ENCODE peak calls at places on chromosomes 13 and 19, in nine cellular contexts. One of them, this sample, is unnamed.

GRCh38 chr13:94464771-94465170 is 14.7 kb downstream of the DCT start:
- DNase-seq in fibroblast of mammary gland: peak; percentile 5
- DNase-seq in ovary: no peak
- DNase-seq in activated gamma-delta T cell treated with Interleukin-2 at 50 U/mL for 16 hours: no peak
- DNase-seq in endothelial cell of umbilical vein: no peak
- DNase-seq in mucosa of descending colon: no peak
- DNase-seq in omental fat pad: no peak
- DNase-seq in activated T-helper 1 cell treated with Interleukin-2 at 50 U/mL for 16 hours: no peak
- DNase-seq in renal cortical epithelial cell: no peak
- DNase-seq in this sample: peak; percentile 58

GRCh38 chr19:10602330-10603083 is 15.4 kb upstream of the AP1M2 start:
- DNase-seq in fibroblast of mammary gland: peak; percentile 45
- DNase-seq in ovary: peak; percentile 85
- DNase-seq in activated gamma-delta T cell treated with Interleukin-2 at 50 U/mL for 16 hours: peak; percentile 88
- DNase-seq in endothelial cell of umbilical vein: peak; percentile 83
- DNase-seq in mucosa of descending colon: peak; percentile 91
- DNase-seq in omental fat pad: peak; percentile 52
- DNase-seq in activated T-helper 1 cell treated with Interleukin-2 at 50 U/mL for 16 hours: peak; percentile 83
- DNase-seq in renal cortical epithelial cell: no peak
- DNase-seq in this sample: peak; percentile 89

GRCh38 chr19:3556978-3557460 is 367 bp downstream of the MFSD12 start:
- DNase-seq in fibroblast of mammary gland: no peak
- DNase-seq in ovary: no peak
- DNase-seq in activated gamma-delta T cell treated with Interleukin-2 at 50 U/mL for 16 hours: peak; percentile 64
- DNase-seq in endothelial cell of umbilical vein: peak; percentile 40
- DNase-seq in mucosa of descending colon: no peak
- DNase-seq in omental fat pad: no peak
- DNase-seq in activated T-helper 1 cell treated with Interleukin-2 at 50 U/mL for 16 hours: peak; percentile 55
- DNase-seq in renal cortical epithelial cell: no peak
- DNase-seq in this sample: peak; percentile 84

GRCh38 chr19:610071-610800 is 20.6 kb downstream of the HCN2 start:
- DNase-seq in fibroblast of mammary gland: no peak
- DNase-seq in ovary: no peak
- DNase-seq in activated gamma-delta T cell treated with Interleukin-2 at 50 U/mL for 16 hours: peak; percentile 49
- DNase-seq in endothelial cell of umbilical vein: no peak
- DNase-seq in mucosa of descending colon: no peak
- DNase-seq in omental fat pad: no peak
- DNase-seq in activated T-helper 1 cell treated with Interleukin-2 at 50 U/mL for 16 hours: peak; percentile 29
- DNase-seq in renal cortical epithelial cell: no peak
- DNase-seq in this sample: no peak

GRCh38 chr13:91771229-91771628 is 372.8 kb downstream of the GPC5 start:
- DNase-seq in fibroblast of mammary gland: no peak
- DNase-seq in ovary: no peak
- DNase-seq in activated gamma-delta T cell treated with Interleukin-2 at 50 U/mL for 16 hours: no peak
- DNase-seq in endothelial cell of umbilical vein: no peak
- DNase-seq in mucosa of descending colon: no peak
- DNase-seq in omental fat pad: no peak
- DNase-seq in activated T-helper 1 cell treated with Interleukin-2 at 50 U/mL for 16 hours: no peak
- DNase-seq in renal cortical epithelial cell: no peak
- DNase-seq in this sample: no peak

GRCh38 chr13:77429320-77430142 is 102.6 kb upstream of the MYCBP2 start:
- DNase-seq in fibroblast of mammary gland: peak; percentile 64
- DNase-seq in ovary: no peak
- DNase-seq in activated gamma-delta T cell treated with Interleukin-2 at 50 U/mL for 16 hours: no peak
- DNase-seq in endothelial cell of umbilical vein: no peak
- DNase-seq in mucosa of descending colon: no peak
- DNase-seq in omental fat pad: no peak
- DNase-seq in activated T-helper 1 cell treated with Interleukin-2 at 50 U/mL for 16 hours: no peak
- DNase-seq in renal cortical epithelial cell: no peak
- DNase-seq in this sample: no peak

GRCh38 chr19:10780368-10780767 is 55.6 kb downstream of the TMED1 start:
- DNase-seq in fibroblast of mammary gland: peak; percentile 98
- DNase-seq in ovary: no peak
- DNase-seq in activated gamma-delta T cell treated with Interleukin-2 at 50 U/mL for 16 hours: no peak
- DNase-seq in endothelial cell of umbilical vein: peak; percentile 90
- DNase-seq in mucosa of descending colon: peak; percentile 43
- DNase-seq in omental fat pad: peak; percentile 45
- DNase-seq in activated T-helper 1 cell treated with Interleukin-2 at 50 U/mL for 16 hours: no peak
- DNase-seq in renal cortical epithelial cell: no peak
- DNase-seq in this sample: no peak

GRCh38 chr19:2186071-2186846 is 22.5 kb downstream of the DOT1L start:
- DNase-seq in fibroblast of mammary gland: peak; percentile 97
- DNase-seq in ovary: peak; percentile 77
- DNase-seq in activated gamma-delta T cell treated with Interleukin-2 at 50 U/mL for 16 hours: no peak
- DNase-seq in endothelial cell of umbilical vein: peak; percentile 84
- DNase-seq in mucosa of descending colon: peak; percentile 59
- DNase-seq in omental fat pad: no peak
- DNase-seq in activated T-helper 1 cell treated with Interleukin-2 at 50 U/mL for 16 hours: no peak
- DNase-seq in renal cortical epithelial cell: peak; percentile 25
- DNase-seq in this sample: peak; percentile 91

GRCh38 chr13:95191821-95192220 is 109.4 kb downstream of the ABCC4 start:
- DNase-seq in fibroblast of mammary gland: peak; percentile 77
- DNase-seq in ovary: peak; percentile 78
- DNase-seq in activated gamma-delta T cell treated with Interleukin-2 at 50 U/mL for 16 hours: peak; percentile 46
- DNase-seq in endothelial cell of umbilical vein: peak; percentile 78
- DNase-seq in mucosa of descending colon: peak; percentile 91
- DNase-seq in omental fat pad: peak; percentile 64
- DNase-seq in activated T-helper 1 cell treated with Interleukin-2 at 50 U/mL for 16 hours: peak; percentile 26
- DNase-seq in renal cortical epithelial cell: peak; percentile 64
- DNase-seq in this sample: peak; percentile 92

GRCh38 chr13:61036715-61037114 is 378.9 kb downstream of the PCDH20 start:
- DNase-seq in fibroblast of mammary gland: no peak
- DNase-seq in ovary: no peak
- DNase-seq in activated gamma-delta T cell treated with Interleukin-2 at 50 U/mL for 16 hours: no peak
- DNase-seq in endothelial cell of umbilical vein: no peak
- DNase-seq in mucosa of descending colon: no peak
- DNase-seq in omental fat pad: no peak
- DNase-seq in activated T-helper 1 cell treated with Interleukin-2 at 50 U/mL for 16 hours: no peak
- DNase-seq in renal cortical epithelial cell: no peak
- DNase-seq in this sample: no peak

GRCh38 chr13:71285700-71286099 is 581.3 kb downstream of the DACH1 start:
- DNase-seq in fibroblast of mammary gland: no peak
- DNase-seq in ovary: no peak
- DNase-seq in activated gamma-delta T cell treated with Interleukin-2 at 50 U/mL for 16 hours: no peak
- DNase-seq in endothelial cell of umbilical vein: no peak
- DNase-seq in mucosa of descending colon: peak; percentile 40
- DNase-seq in omental fat pad: no peak
- DNase-seq in activated T-helper 1 cell treated with Interleukin-2 at 50 U/mL for 16 hours: no peak
- DNase-seq in renal cortical epithelial cell: no peak
- DNase-seq in this sample: no peak

GRCh38 chr19:17933414-17934129 is 757 bp downstream of the CCDC124 start:
- DNase-seq in fibroblast of mammary gland: peak; percentile 63
- DNase-seq in ovary: no peak
- DNase-seq in activated gamma-delta T cell treated with Interleukin-2 at 50 U/mL for 16 hours: no peak
- DNase-seq in endothelial cell of umbilical vein: no peak
- DNase-seq in mucosa of descending colon: no peak
- DNase-seq in omental fat pad: no peak
- DNase-seq in activated T-helper 1 cell treated with Interleukin-2 at 50 U/mL for 16 hours: no peak
- DNase-seq in renal cortical epithelial cell: peak; percentile 75
- DNase-seq in this sample: no peak

GRCh38 chr19:2422951-2423880 is 4.2 kb downstream of the TIMM13 start:
- DNase-seq in fibroblast of mammary gland: no peak
- DNase-seq in ovary: peak; percentile 73
- DNase-seq in activated gamma-delta T cell treated with Interleukin-2 at 50 U/mL for 16 hours: no peak
- DNase-seq in endothelial cell of umbilical vein: no peak
- DNase-seq in mucosa of descending colon: no peak
- DNase-seq in omental fat pad: no peak
- DNase-seq in activated T-helper 1 cell treated with Interleukin-2 at 50 U/mL for 16 hours: no peak
- DNase-seq in renal cortical epithelial cell: no peak
- DNase-seq in this sample: no peak

This sample was measured in islet precursor cell.